ENCODE peak calls at places on chromosome 19, in ten cellular contexts. F is transverse colon, G is stomach, X is suprapubic skin, P is GM12891, K is K562, D is GM12878, I is sigmoid colon, J is breast epithelium, Q is upper lobe of left lung. A is an unnamed sample.

GRCh38 chr19:51093510-51094345 is 11.0 kb upstream of the KLK14 start:
- DNase-seq in F (no peak), G (no peak), X (no peak), P (no peak), K (no peak), D (no peak), I (no peak), J (no peak), Q (no peak), A (no peak)

GRCh38 chr19:22261596-22261995 is 24.6 kb upstream of the ZNF729 start:
- DNase-seq in F (no peak), G (no peak), X (no peak), P (no peak), K (no peak), D (no peak), I (no peak), J (no peak), Q (peak), A (no peak)

GRCh38 chr19:10751109-10751972 is 33.5 kb downstream of the DNM2 start:
- DNase-seq in F (peak), G (peak), X (no peak), P (no peak), K (no peak), D (no peak), I (no peak), J (no peak), Q (peak), A (no peak)

GRCh38 chr19:34314437-34315313 is 50.3 kb upstream of the GPI start:
- DNase-seq in F (no peak), G (no peak), X (no peak), P (no peak), K (no peak), D (peak), I (no peak), J (no peak), Q (no peak), A (no peak)

GRCh38 chr19:32661318-32661717 is 13.7 kb downstream of the ANKRD27 start:
- DNase-seq in F (no peak), G (no peak), X (no peak), P (no peak), K (no peak), D (no peak), I (no peak), J (no peak), Q (no peak), A (no peak)

GRCh38 chr19:275000-275399 is 16.2 kb downstream of the PLPP2 start:
- DNase-seq in F (no peak), G (no peak), X (no peak), P (no peak), K (no peak), D (no peak), I (no peak), J (no peak), Q (no peak), A (peak)

GRCh38 chr19:33133438-33134031 is 1.6 kb downstream of the WDR88 start:
- DNase-seq in F (no peak), G (no peak), X (no peak), P (no peak), K (peak), D (no peak), I (no peak), J (peak), Q (no peak), A (peak)

GRCh38 chr19:7924241-7924640 is 1.7 kb downstream of the CTXN1 start:
- DNase-seq in F (no peak), G (no peak), X (no peak), P (no peak), K (no peak), D (no peak), I (no peak), J (no peak), Q (no peak), A (no peak)

GRCh38 chr19:7917292-7918061 is 2.7 kb upstream of the SNAPC2 start:
- DNase-seq in F (peak), G (peak), X (no peak), P (peak), K (no peak), D (no peak), I (no peak), J (no peak), Q (peak), A (peak)

GRCh38 chr19:10219678-10220077 is 11.5 kb downstream of the S1PR2 start:
- DNase-seq in F (no peak), G (no peak), X (no peak), P (no peak), K (peak), D (peak), I (no peak), J (no peak), Q (no peak), A (no peak)

GRCh38 chr19:44345969-44346368 is 10.5 kb downstream of the ZNF112 start:
- DNase-seq in F (no peak), G (no peak), X (no peak), P (no peak), K (no peak), D (no peak), I (no peak), J (no peak), Q (no peak), A (no peak)

GRCh38 chr19:10112037-10112751 is 701 bp downstream of the P2RY11 start:
- DNase-seq in F (peak), G (no peak), X (no peak), P (no peak), K (no peak), D (no peak), I (no peak), J (no peak), Q (no peak), A (peak)

GRCh38 chr19:5083547-5083965 is 114.6 kb downstream of the KDM4B start:
- DNase-seq in F (no peak), G (no peak), X (no peak), P (no peak), K (peak), D (no peak), I (peak), J (no peak), Q (peak), A (no peak)

GRCh38 chr19:55460670-55461258 is 678 bp downstream of the ISOC2 start:
- DNase-seq in F (peak), G (peak), X (peak), P (no peak), K (peak), D (no peak), I (peak), J (peak), Q (peak), A (peak)

GRCh38 chr19:2438178-2438577 is 10.8 kb upstream of the TIMM13 start:
- DNase-seq in F (no peak), G (no peak), X (no peak), P (no peak), K (no peak), D (no peak), I (no peak), J (no peak), Q (no peak), A (no peak)

GRCh38 chr19:36605101-36605838 is at the start of gene ZNF382:
- DNase-seq in F (peak), G (peak), X (peak), P (peak), K (no peak), D (peak), I (peak), J (peak), Q (peak), A (peak)

GRCh38 chr19:44548736-44549135 is 19.3 kb upstream of the CEACAM20 start:
- DNase-seq in F (no peak), G (no peak), X (no peak), P (no peak), K (no peak), D (no peak), I (no peak), J (no peak), Q (no peak), A (no peak)

GRCh38 chr19:2176336-2176994 is 12.7 kb downstream of the DOT1L start:
- DNase-seq in F (no peak), G (no peak), X (no peak), P (no peak), K (no peak), D (no peak), I (no peak), J (no peak), Q (no peak), A (no peak)

GRCh38 chr19:6540918-6541689 is 10.3 kb downstream of the TNFSF9 start:
- DNase-seq in F (no peak), G (no peak), X (no peak), P (no peak), K (no peak), D (no peak), I (no peak), J (no peak), Q (no peak), A (no peak)

GRCh38 chr19:2529473-2529918 is 53.6 kb downstream of the GADD45B start:
- DNase-seq in F (peak), G (no peak), X (no peak), P (no peak), K (no peak), D (no peak), I (no peak), J (no peak), Q (no peak), A (no peak)

GRCh38 chr19:14695471-14695870 is 5.6 kb downstream of the ZNF333 start:
- DNase-seq in F (no peak), G (no peak), X (no peak), P (no peak), K (no peak), D (no peak), I (no peak), J (no peak), Q (no peak), A (no peak)

GRCh38 chr19:40623403-40624239 is 22.5 kb downstream of the LTBP4 start:
- DNase-seq in F (peak), G (no peak), X (no peak), P (no peak), K (peak), D (no peak), I (no peak), J (no peak), Q (peak), A (peak)

GRCh38 chr19:5931251-5931650 is 17.2 kb downstream of the CAPS start:
- DNase-seq in F (no peak), G (no peak), X (no peak), P (no peak), K (no peak), D (no peak), I (no peak), J (no peak), Q (no peak), A (no peak)

GRCh38 chr19:16381756-16382401 is 57.3 kb downstream of the KLF2 start:
- DNase-seq in F (peak), G (no peak), X (peak), P (no peak), K (no peak), D (no peak), I (peak), J (no peak), Q (no peak), A (no peak)

GRCh38 chr19:43747557-43748204 is 7.1 kb downstream of the SMG9 start:
- DNase-seq in F (no peak), G (no peak), X (no peak), P (no peak), K (no peak), D (peak), I (no peak), J (no peak), Q (peak), A (no peak)

GRCh38 chr19:47120461-47120860 is 6.9 kb upstream of the ZC3H4 start:
- DNase-seq in F (no peak), G (no peak), X (no peak), P (no peak), K (no peak), D (no peak), I (no peak), J (no peak), Q (no peak), A (no peak)

GRCh38 chr19:678791-679388 is 2.7 kb downstream of the FSTL3 start:
- DNase-seq in F (no peak), G (no peak), X (peak), P (no peak), K (no peak), D (no peak), I (no peak), J (peak), Q (peak), A (no peak)

GRCh38 chr19:4012092-4012974 is 4.8 kb downstream of the PIAS4 start:
- DNase-seq in F (peak), G (peak), X (no peak), P (no peak), K (no peak), D (no peak), I (peak), J (peak), Q (no peak), A (peak)
- TF ChIP-seq POLR2AphosphoS5 in F (peak), G (peak), X (no peak), P (no peak), K (no peak), D (no peak), I (peak), J (no peak), Q (no peak), A (no peak)

GRCh38 chr19:42075616-42076374 is at the start of gene ZNF574:
- DNase-seq in F (peak), G (peak), X (peak), P (peak), K (peak), D (peak), I (peak), J (peak), Q (peak), A (peak)

GRCh38 chr19:42076375-42076944 is 494 bp downstream of the ZNF574 start:
- DNase-seq in F (peak), G (no peak), X (no peak), P (peak), K (no peak), D (no peak), I (no peak), J (no peak), Q (no peak), A (no peak)

GRCh38 chr19:42075364-42075615 is 676 bp upstream of the ZNF574 start:
- DNase-seq in F (no peak), G (no peak), X (no peak), P (no peak), K (no peak), D (no peak), I (no peak), J (no peak), Q (no peak), A (no peak)

GRCh38 chr19:42078058-42078457 is 2.1 kb downstream of the ZNF574 start:
- DNase-seq in F (no peak), G (no peak), X (no peak), P (no peak), K (no peak), D (no peak), I (no peak), J (no peak), Q (no peak), A (no peak)

DNA sequence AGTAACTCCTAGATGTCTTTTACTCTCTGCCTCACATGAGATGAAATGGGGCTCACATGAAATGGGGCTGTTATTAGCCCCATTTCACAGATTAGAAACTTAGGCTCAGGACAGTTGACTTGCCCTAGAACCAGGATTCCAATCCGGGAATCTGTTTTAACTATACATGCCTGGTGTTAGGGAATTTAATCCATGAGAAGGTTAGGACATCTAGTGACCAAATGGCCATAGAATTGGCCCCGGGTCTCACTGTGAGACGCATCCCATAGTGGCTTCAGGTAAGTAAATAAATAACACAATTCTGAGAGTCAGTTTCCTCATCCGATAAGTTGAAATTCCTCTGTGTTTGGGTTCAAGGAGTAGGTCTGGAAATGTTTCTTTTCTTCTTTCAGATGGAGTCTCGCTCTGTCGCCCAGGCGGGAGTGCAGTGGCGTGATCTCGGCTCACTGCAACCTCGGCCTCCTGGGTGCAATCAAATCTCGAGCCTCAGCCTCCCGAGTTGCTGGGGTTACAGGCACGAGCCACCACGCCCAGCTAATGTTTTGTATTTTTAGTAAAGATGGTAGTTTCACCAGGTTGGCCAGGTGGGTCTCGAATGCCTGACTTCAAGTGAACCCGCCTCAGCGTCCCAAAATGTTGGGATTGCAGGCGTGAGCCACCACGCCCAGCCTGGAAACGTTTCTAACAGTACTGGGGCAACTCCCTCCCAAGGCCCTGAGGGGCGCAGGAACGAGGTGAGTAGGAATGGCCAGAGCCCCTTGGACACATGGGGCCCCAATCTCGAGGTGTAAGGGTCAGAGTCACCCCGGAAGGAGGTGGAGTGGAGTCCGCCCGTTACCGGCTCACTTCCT is 1.2 kb upstream of the ZNF574 start:
- DNase-seq in F (peak), G (no peak), X (no peak), P (no peak), K (peak), D (no peak), I (no peak), J (no peak), Q (no peak), A (peak)
- TF ChIP-seq POLR2AphosphoS5 in F (no peak), G (no peak), X (no peak), P (no peak), K (no peak), D (no peak), I (no peak), J (no peak), Q (no peak), A (no peak)

DNA sequence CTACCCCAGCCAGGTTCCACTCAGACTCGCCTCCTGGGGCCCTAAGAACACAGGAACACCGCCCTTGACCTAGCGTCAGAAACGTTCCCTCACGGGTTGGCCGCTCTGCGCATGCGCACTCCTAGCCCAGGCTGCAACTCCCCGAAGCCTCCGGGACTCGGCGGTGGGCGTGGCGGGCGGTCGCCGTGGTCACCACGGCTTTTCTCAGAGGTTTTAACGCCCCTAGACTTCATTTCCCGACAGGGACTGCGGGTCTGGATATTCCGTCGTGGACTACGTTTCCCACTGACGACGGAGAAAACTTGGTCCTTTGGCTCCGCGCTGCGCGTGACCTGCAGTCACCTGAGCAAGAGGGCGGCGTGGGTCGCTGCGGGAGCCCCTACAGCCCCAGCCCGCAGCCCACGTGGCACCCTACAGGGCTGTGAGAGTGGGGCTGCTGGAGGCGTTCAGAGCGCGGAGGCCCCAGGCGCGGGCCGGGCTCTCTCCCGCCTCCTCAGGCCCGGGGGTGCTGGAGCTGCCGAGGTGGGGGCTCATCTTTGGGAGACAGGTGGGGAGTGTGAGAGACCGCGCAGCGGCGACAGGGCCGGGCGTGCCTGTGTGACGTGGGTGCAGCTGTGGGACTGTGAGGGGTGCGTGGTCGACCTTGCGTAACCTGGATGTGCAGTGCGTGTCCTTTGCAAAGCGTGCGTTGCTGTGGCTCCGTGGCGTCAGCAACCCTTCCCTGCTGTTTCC is 38.0 kb upstream of the ZNF573 start:
- DNase-seq in F (peak), G (peak), X (peak), P (peak), K (peak), D (no peak), I (peak), J (peak), Q (peak), A (peak)
- TF ChIP-seq POLR2AphosphoS5 in F (no peak), G (peak), X (no peak), P (no peak), K (no peak), D (no peak), I (peak), J (no peak), Q (no peak), A (no peak)

DNA sequence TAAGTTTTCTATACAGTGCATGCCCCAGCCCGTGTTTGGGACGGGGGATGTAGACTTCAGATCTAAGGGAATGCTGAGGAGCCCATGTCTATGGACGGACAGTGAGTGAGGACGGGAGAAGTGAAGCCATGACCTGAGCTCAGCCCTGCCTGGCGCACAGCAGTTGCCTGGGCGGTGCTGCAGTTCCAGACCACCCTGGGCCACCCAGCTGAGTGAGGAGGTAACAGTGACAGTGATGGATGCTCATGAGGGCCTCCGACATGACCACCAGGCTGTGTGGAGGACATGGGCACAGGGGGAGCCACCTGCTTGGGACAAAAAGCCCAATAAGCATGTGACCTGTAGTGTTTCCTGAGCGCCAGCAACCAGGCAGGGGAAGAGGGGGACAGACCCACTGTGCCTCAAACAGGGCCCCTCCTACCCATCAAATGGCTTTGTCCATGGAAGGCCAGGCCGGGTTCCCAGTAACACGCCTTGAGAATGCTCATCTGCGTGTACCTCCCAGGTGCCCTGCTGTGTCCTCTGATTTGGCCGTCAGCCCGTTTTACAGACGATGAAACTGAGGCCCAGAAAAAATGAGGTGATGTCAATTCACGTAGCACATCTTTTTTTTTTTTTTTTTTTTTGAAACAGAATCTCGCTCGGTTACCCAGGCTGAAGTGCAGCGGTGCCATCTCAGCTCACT is 22.6 kb downstream of the NOSIP start:
- DNase-seq in F (no peak), G (no peak), X (no peak), P (no peak), K (no peak), D (no peak), I (no peak), J (no peak), Q (no peak), A (no peak)
- TF ChIP-seq POLR2AphosphoS5 in F (no peak), G (no peak), X (no peak), P (no peak), K (no peak), D (no peak), I (no peak), J (no peak), Q (no peak), A (no peak)